ENCODE peak calls at places on chromosomes 3 and 15, in ten cellular contexts. L is NB4, T is cardiac muscle cell, W is upper lobe of left lung, B is heart left ventricle, R is bronchial epithelial cell, J is OCI-LY7, X is MCF 10A, S is hepatocyte, Q is uterus. O is an unnamed sample.
A peak's percentile ranks its signal among the peaks of the same experiment; 100 is the strongest.

GRCh38 chr3:53709856-53710674 is 136.2 kb downstream of the CHDH start:
- DNase-seq in L (peak; percentile 70), T (peak; percentile 78), W (peak; percentile 86), B (peak; percentile 62), R (peak; percentile 52), J (peak; percentile 59), X (peak; percentile 67), S (peak; percentile 90), Q (peak; percentile 69), O (peak; percentile 58)

GRCh38 chr15:39466428-39466827 is 114.5 kb upstream of the THBS1 start:
- DNase-seq in L (no peak), T (no peak), W (peak; percentile 31), B (peak; percentile 73), R (no peak), J (no peak), X (no peak), S (no peak), Q (peak; percentile 86), O (no peak)

GRCh38 chr3:17775073-17775472 is 32.6 kb upstream of the TBC1D5 start:
- DNase-seq in L (no peak), T (no peak), W (no peak), B (no peak), R (no peak), J (no peak), X (no peak), S (no peak), Q (no peak), O (no peak)

GRCh38 chr3:120649735-120650705 is 32.0 kb downstream of the HGD start:
- DNase-seq in L (peak; percentile 31), T (no peak), W (no peak), B (no peak), R (no peak), J (no peak), X (no peak), S (peak; percentile 9), Q (no peak), O (no peak)

GRCh38 chr3:70072180-70072579 is 72.6 kb downstream of the SAMMSON start:
- DNase-seq in L (no peak), T (no peak), W (no peak), B (no peak), R (no peak), J (no peak), X (no peak), S (peak; percentile 27), Q (no peak), O (no peak)

GRCh38 chr3:32934150-32934742 is 17.2 kb upstream of the CCR4 start:
- DNase-seq in L (peak; percentile 51), T (peak; percentile 40), W (no peak), B (no peak), R (peak; percentile 19), J (peak; percentile 20), X (peak; percentile 42), S (peak; percentile 28), Q (no peak), O (no peak)

GRCh38 chr15:58247803-58248503 is 109.8 kb downstream of the AQP9 start:
- DNase-seq in L (peak; percentile 99), T (peak; percentile 30), W (peak; percentile 92), B (peak; percentile 84), R (no peak), J (no peak), X (no peak), S (no peak), Q (no peak), O (no peak)

GRCh38 chr3:23640472-23641146 is 165.1 kb upstream of the UBE2E1 start:
- DNase-seq in L (no peak), T (no peak), W (no peak), B (no peak), R (no peak), J (no peak), X (no peak), S (no peak), Q (no peak), O (no peak)

GRCh38 chr15:69451951-69452701 is 492 bp upstream of the RPLP1 start:
- DNase-seq in L (peak; percentile 74), T (peak; percentile 65), W (no peak), B (no peak), R (peak; percentile 39), J (peak; percentile 47), X (no peak), S (peak; percentile 15), Q (no peak), O (no peak)

GRCh38 chr3:149553781-149554451 is 79.4 kb downstream of the TM4SF4 start:
- DNase-seq in L (no peak), T (peak; percentile 92), W (no peak), B (peak; percentile 60), R (no peak), J (no peak), X (no peak), S (peak; percentile 71), Q (peak; percentile 74), O (no peak)

GRCh38 chr3:197487911-197488391 is 67.8 kb downstream of the BDH1 start:
- DNase-seq in L (no peak), T (peak; percentile 92), W (no peak), B (peak; percentile 43), R (peak; percentile 91), J (no peak), X (peak; percentile 93), S (peak; percentile 55), Q (no peak), O (no peak)

GRCh38 chr15:80999623-81000036 is 1.1 kb upstream of the TLNRD1 start:
- DNase-seq in L (peak; percentile 44), T (no peak), W (peak; percentile 64), B (peak; percentile 24), R (peak; percentile 60), J (peak; percentile 77), X (no peak), S (no peak), Q (no peak), O (peak; percentile 59)

GRCh38 chr15:93088981-93089854 is at the start of gene RGMA:
- DNase-seq in L (no peak), T (peak; percentile 15), W (no peak), B (peak; percentile 40), R (no peak), J (no peak), X (no peak), S (peak; percentile 54), Q (peak; percentile 38), O (no peak)

GRCh38 chr3:131033480-131034080 is 6.9 kb downstream of the NEK11 start:
- DNase-seq in L (peak; percentile 63), T (peak; percentile 69), W (no peak), B (no peak), R (peak; percentile 66), J (peak; percentile 55), X (peak; percentile 56), S (peak; percentile 45), Q (no peak), O (peak; percentile 13)

GRCh38 chr3:77815467-77815866 is 775.6 kb downstream of the ROBO2 start:
- DNase-seq in L (peak; percentile 5), T (no peak), W (no peak), B (no peak), R (peak; percentile 8), J (no peak), X (peak; percentile 45), S (no peak), Q (no peak), O (no peak)
- TF ChIP-seq CTCF in L (peak; percentile 13), T (no peak), W (no peak), B (no peak), R (peak; percentile 33), J (peak; percentile 27), X (peak; percentile 12), S (peak; percentile 29), Q (no peak), O (no peak)

GRCh38 chr3:140219161-140219745 is 284.3 kb downstream of the CLSTN2 start:
- DNase-seq in L (no peak), T (no peak), W (no peak), B (no peak), R (no peak), J (no peak), X (no peak), S (no peak), Q (no peak), O (no peak)

GRCh38 chr3:140216249-140216648 is 281.3 kb downstream of the CLSTN2 start:
- DNase-seq in L (peak; percentile 20), T (no peak), W (no peak), B (no peak), R (peak; percentile 13), J (peak; percentile 26), X (peak; percentile 27), S (no peak), Q (no peak), O (no peak)

GRCh38 chr3:140223631-140224030 is 288.6 kb downstream of the CLSTN2 start:
- DNase-seq in L (no peak), T (no peak), W (no peak), B (no peak), R (peak; percentile 77), J (no peak), X (peak; percentile 6), S (no peak), Q (no peak), O (no peak)

GRCh38 chr3:140223197-140223596 is 288.2 kb downstream of the CLSTN2 start:
- DNase-seq in L (no peak), T (no peak), W (no peak), B (no peak), R (no peak), J (no peak), X (no peak), S (no peak), Q (no peak), O (no peak)

DNA sequence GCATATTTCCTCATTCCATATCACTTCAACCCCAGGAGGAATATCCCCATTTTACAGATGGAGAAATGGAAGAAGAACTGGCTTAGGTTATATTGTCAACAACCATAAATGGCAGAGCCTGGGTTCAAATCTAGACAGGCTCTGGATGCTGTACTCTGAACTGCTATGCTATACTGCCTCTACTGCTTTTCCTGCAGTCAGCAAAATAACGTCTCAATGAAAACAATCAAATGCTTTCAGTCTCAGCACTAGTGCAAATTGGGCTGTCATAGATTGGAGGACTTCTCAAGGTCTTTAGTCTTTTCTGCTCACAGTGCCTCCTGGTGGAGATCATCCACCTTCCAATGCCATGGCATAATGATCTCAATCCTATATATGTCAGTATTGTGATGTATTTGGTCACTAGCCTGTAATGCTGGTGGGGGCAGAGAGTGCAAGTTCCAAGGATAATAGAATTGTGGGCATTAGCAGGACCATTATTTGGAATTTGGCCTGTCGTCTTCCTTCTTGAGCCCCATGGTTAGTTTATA is 285.0 kb downstream of the CLSTN2 start:
- DNase-seq in L (peak; percentile 2), T (no peak), W (no peak), B (no peak), R (no peak), J (no peak), X (no peak), S (no peak), Q (no peak), O (no peak)
- TF ChIP-seq CTCF in L (peak; percentile 7), T (no peak), W (no peak), B (no peak), R (no peak), J (peak; percentile 41), X (no peak), S (no peak), Q (no peak), O (peak; percentile 66)

GRCh38 chr3:165892565-165892964 is 55.3 kb upstream of the BCHE start:
- DNase-seq in L (no peak), T (no peak), W (no peak), B (no peak), R (no peak), J (no peak), X (no peak), S (no peak), Q (no peak), O (no peak)

GRCh38 chr3:165895919-165896318 is 58.7 kb upstream of the BCHE start:
- DNase-seq in L (peak; percentile 45), T (no peak), W (no peak), B (no peak), R (peak; percentile 20), J (peak; percentile 45), X (peak; percentile 39), S (peak; percentile 48), Q (no peak), O (no peak)
- TF ChIP-seq CTCF in L (peak; percentile 53), T (no peak), W (no peak), B (no peak), R (peak; percentile 21), J (peak; percentile 77), X (no peak), S (peak; percentile 29), Q (no peak), O (peak; percentile 23)

GRCh38 chr15:90691369-90691768 is 25.8 kb upstream of the BLM start:
- DNase-seq in L (peak; percentile 37), T (no peak), W (no peak), B (no peak), R (no peak), J (no peak), X (no peak), S (no peak), Q (no peak), O (no peak)
- TF ChIP-seq CTCF in L (peak; percentile 3), T (peak; percentile 8), W (no peak), B (no peak), R (peak; percentile 6), J (no peak), X (no peak), S (no peak), Q (no peak), O (no peak)

O was measured in GM06990.